ENCODE peak calls at places on chromosomes 4 and X, in eight cellular contexts. One of them, this sample, is unnamed.

GRCh38 chr4:78379991-78380739 is 171.4 kb upstream of the ANXA3 start:
- DNase-seq in LoVo: peak
- DNase-seq in GM13976: no peak
- DNase-seq in WERI-Rb-1: no peak
- DNase-seq in endothelial cell: no peak
- DNase-seq in left colon: peak
- DNase-seq in K562: no peak
- DNase-seq in A172: no peak
- DNase-seq in this sample: no peak

GRCh38 chr4:32161382-32161781 is 1441.2 kb downstream of the PCDH7 start:
- DNase-seq in left colon: no peak
- DNase-seq in K562: no peak
- DNase-seq in A172: peak
- DNase-seq in GM13976: no peak
- DNase-seq in endothelial cell: no peak
- DNase-seq in WERI-Rb-1: no peak
- DNase-seq in LoVo: no peak
- DNase-seq in this sample: no peak

GRCh38 chr4:108320066-108320465 is 151.3 kb upstream of the LEF1 start:
- DNase-seq in endothelial cell: no peak
- DNase-seq in GM13976: no peak
- DNase-seq in left colon: no peak
- DNase-seq in K562: no peak
- DNase-seq in A172: no peak
- DNase-seq in LoVo: no peak
- DNase-seq in WERI-Rb-1: no peak
- DNase-seq in this sample: no peak

GRCh38 chr4:188143731-188144130 is 4.5 kb downstream of the TRIML1 start:
- DNase-seq in WERI-Rb-1: no peak
- DNase-seq in left colon: no peak
- DNase-seq in endothelial cell: no peak
- DNase-seq in GM13976: no peak
- DNase-seq in LoVo: no peak
- DNase-seq in K562: no peak
- DNase-seq in A172: no peak
- DNase-seq in this sample: no peak

GRCh38 chrX:46554942-46555341 is 9.7 kb upstream of the ZNF674 start:
- DNase-seq in K562: no peak
- DNase-seq in left colon: no peak
- DNase-seq in GM13976: no peak
- DNase-seq in WERI-Rb-1: no peak
- DNase-seq in endothelial cell: no peak
- DNase-seq in LoVo: no peak
- DNase-seq in A172: no peak
- DNase-seq in this sample: no peak

GRCh38 chrX:107747596-107748161 is 27.9 kb downstream of the TSC22D3 start:
- DNase-seq in LoVo: peak
- DNase-seq in WERI-Rb-1: no peak
- DNase-seq in left colon: peak
- DNase-seq in endothelial cell: no peak
- DNase-seq in K562: no peak
- DNase-seq in GM13976: no peak
- DNase-seq in A172: no peak
- DNase-seq in this sample: no peak

GRCh38 chr4:95095352-95095974 is 337.7 kb downstream of the BMPR1B start:
- DNase-seq in LoVo: peak
- DNase-seq in K562: peak
- DNase-seq in endothelial cell: peak
- DNase-seq in left colon: no peak
- DNase-seq in A172: peak
- DNase-seq in WERI-Rb-1: peak
- DNase-seq in GM13976: no peak
- DNase-seq in this sample: peak

GRCh38 chrX:24955372-24955771 is 60.4 kb downstream of the ARX start:
- DNase-seq in WERI-Rb-1: no peak
- DNase-seq in GM13976: no peak
- DNase-seq in endothelial cell: no peak
- DNase-seq in K562: no peak
- DNase-seq in left colon: no peak
- DNase-seq in LoVo: no peak
- DNase-seq in A172: no peak
- DNase-seq in this sample: no peak

GRCh38 chr4:108881190-108881589 is 118.3 kb upstream of the ETNPPL start:
- DNase-seq in GM13976: no peak
- DNase-seq in A172: peak
- DNase-seq in endothelial cell: no peak
- DNase-seq in LoVo: no peak
- DNase-seq in left colon: no peak
- DNase-seq in WERI-Rb-1: no peak
- DNase-seq in K562: no peak
- DNase-seq in this sample: no peak

GRCh38 chrX:9320940-9321339 is 143.9 kb upstream of the TBL1X start:
- DNase-seq in A172: no peak
- DNase-seq in WERI-Rb-1: no peak
- DNase-seq in GM13976: no peak
- DNase-seq in K562: no peak
- DNase-seq in LoVo: no peak
- DNase-seq in left colon: no peak
- DNase-seq in endothelial cell: no peak
- DNase-seq in this sample: no peak

GRCh38 chrX:93673056-93673868 is at the start of gene NAP1L3:
- DNase-seq in A172: peak
- DNase-seq in endothelial cell: peak
- DNase-seq in GM13976: peak
- DNase-seq in left colon: peak
- DNase-seq in LoVo: no peak
- DNase-seq in K562: no peak
- DNase-seq in WERI-Rb-1: no peak
- DNase-seq in this sample: peak

GRCh38 chr4:39032218-39033085 is at the start of gene TMEM156:
- DNase-seq in LoVo: no peak
- DNase-seq in WERI-Rb-1: no peak
- DNase-seq in left colon: no peak
- DNase-seq in K562: peak
- DNase-seq in A172: peak
- DNase-seq in GM13976: peak
- DNase-seq in endothelial cell: no peak
- DNase-seq in this sample: no peak

GRCh38 chr4:142549726-142550463 is 296.2 kb downstream of the INPP4B start:
- DNase-seq in K562: no peak
- DNase-seq in left colon: no peak
- DNase-seq in WERI-Rb-1: no peak
- DNase-seq in A172: peak
- DNase-seq in LoVo: peak
- DNase-seq in endothelial cell: no peak
- DNase-seq in GM13976: no peak
- DNase-seq in this sample: no peak

GRCh38 chr4:53421791-53422190 is 44.4 kb downstream of the FIP1L1 start:
- DNase-seq in LoVo: no peak
- DNase-seq in endothelial cell: no peak
- DNase-seq in K562: no peak
- DNase-seq in left colon: no peak
- DNase-seq in A172: no peak
- DNase-seq in WERI-Rb-1: no peak
- DNase-seq in GM13976: no peak
- DNase-seq in this sample: no peak

GRCh38 chr4:16931336-16931735 is 32.9 kb upstream of the LDB2 start:
- DNase-seq in K562: no peak
- DNase-seq in endothelial cell: no peak
- DNase-seq in LoVo: no peak
- DNase-seq in left colon: no peak
- DNase-seq in GM13976: no peak
- DNase-seq in WERI-Rb-1: no peak
- DNase-seq in A172: no peak
- DNase-seq in this sample: no peak

GRCh38 chrX:12791253-12792228 is at the start of gene PRPS2:
- DNase-seq in K562: peak
- DNase-seq in left colon: peak
- DNase-seq in LoVo: peak
- DNase-seq in WERI-Rb-1: peak
- DNase-seq in GM13976: peak
- DNase-seq in endothelial cell: peak
- DNase-seq in A172: peak
- DNase-seq in this sample: peak

GRCh38 chr4:125985856-125986255 is 671.1 kb downstream of the FAT4 start:
- DNase-seq in WERI-Rb-1: no peak
- DNase-seq in endothelial cell: no peak
- DNase-seq in A172: peak
- DNase-seq in LoVo: no peak
- DNase-seq in K562: peak
- DNase-seq in left colon: no peak
- DNase-seq in GM13976: no peak
- DNase-seq in this sample: peak

GRCh38 chr4:25922812-25923369 is 8.9 kb downstream of the SMIM20 start:
- DNase-seq in K562: no peak
- DNase-seq in endothelial cell: no peak
- DNase-seq in left colon: no peak
- DNase-seq in A172: no peak
- DNase-seq in WERI-Rb-1: no peak
- DNase-seq in GM13976: no peak
- DNase-seq in LoVo: no peak
- DNase-seq in this sample: no peak

GRCh38 chrX:49664824-49665223 is 31.0 kb downstream of the PAGE1 start:
- DNase-seq in endothelial cell: no peak
- DNase-seq in WERI-Rb-1: no peak
- DNase-seq in A172: no peak
- DNase-seq in LoVo: no peak
- DNase-seq in left colon: no peak
- DNase-seq in K562: no peak
- DNase-seq in GM13976: no peak
- DNase-seq in this sample: no peak

GRCh38 chrX:952816-953215 is 259.6 kb downstream of the CRLF2 start:
- DNase-seq in endothelial cell: no peak
- DNase-seq in GM13976: no peak
- DNase-seq in K562: no peak
- DNase-seq in left colon: no peak
- DNase-seq in LoVo: no peak
- DNase-seq in WERI-Rb-1: no peak
- DNase-seq in A172: no peak
- DNase-seq in this sample: no peak

GRCh38 chrX:120308558-120308957 is 2.7 kb downstream of the TMEM255A start:
- DNase-seq in K562: no peak
- DNase-seq in WERI-Rb-1: peak
- DNase-seq in endothelial cell: peak
- DNase-seq in left colon: no peak
- DNase-seq in A172: no peak
- DNase-seq in LoVo: no peak
- DNase-seq in GM13976: no peak
- DNase-seq in this sample: no peak

GRCh38 chrX:52574416-52575275 is 57.8 kb upstream of the XAGE1B start:
- DNase-seq in WERI-Rb-1: peak
- DNase-seq in LoVo: peak
- DNase-seq in left colon: no peak
- DNase-seq in GM13976: peak
- DNase-seq in A172: peak
- DNase-seq in endothelial cell: peak
- DNase-seq in K562: peak
- DNase-seq in this sample: peak

GRCh38 chrX:10111364-10112148 is 45.2 kb upstream of the CLCN4 start:
- DNase-seq in left colon: peak
- DNase-seq in endothelial cell: no peak
- DNase-seq in K562: no peak
- DNase-seq in GM13976: peak
- DNase-seq in A172: no peak
- DNase-seq in WERI-Rb-1: no peak
- DNase-seq in LoVo: no peak
- DNase-seq in this sample: no peak

GRCh38 chr4:79574741-79575451 is 166.9 kb upstream of the GK2 start:
- DNase-seq in WERI-Rb-1: peak
- DNase-seq in left colon: no peak
- DNase-seq in LoVo: no peak
- DNase-seq in A172: no peak
- DNase-seq in K562: no peak
- DNase-seq in endothelial cell: no peak
- DNase-seq in GM13976: no peak
- DNase-seq in this sample: no peak

GRCh38 chr4:139950568-139950967 is 203.4 kb downstream of the MAML3 start:
- DNase-seq in LoVo: no peak
- DNase-seq in K562: no peak
- DNase-seq in left colon: no peak
- DNase-seq in endothelial cell: no peak
- DNase-seq in WERI-Rb-1: no peak
- DNase-seq in GM13976: peak
- DNase-seq in A172: no peak
- DNase-seq in this sample: no peak

GRCh38 chr4:184854673-184855072 is 28.9 kb upstream of the ACSL1 start:
- DNase-seq in K562: peak
- DNase-seq in endothelial cell: no peak
- DNase-seq in left colon: no peak
- DNase-seq in GM13976: peak
- DNase-seq in WERI-Rb-1: no peak
- DNase-seq in LoVo: no peak
- DNase-seq in A172: no peak
- DNase-seq in this sample: no peak

GRCh38 chr4:5884804-5885203 is 8.1 kb downstream of the CRMP1 start:
- DNase-seq in left colon: no peak
- DNase-seq in endothelial cell: no peak
- DNase-seq in LoVo: no peak
- DNase-seq in GM13976: no peak
- DNase-seq in WERI-Rb-1: no peak
- DNase-seq in A172: no peak
- DNase-seq in K562: no peak
- DNase-seq in this sample: no peak

GRCh38 chrX:38061335-38061734 is 55.0 kb downstream of the SYTL5 start:
- DNase-seq in left colon: no peak
- DNase-seq in GM13976: no peak
- DNase-seq in K562: no peak
- DNase-seq in LoVo: peak
- DNase-seq in WERI-Rb-1: no peak
- DNase-seq in A172: peak
- DNase-seq in endothelial cell: no peak
- DNase-seq in this sample: no peak

GRCh38 chr4:2402053-2402452 is 16.4 kb downstream of the ZFYVE28 start:
- DNase-seq in endothelial cell: no peak
- DNase-seq in A172: no peak
- DNase-seq in WERI-Rb-1: peak
- DNase-seq in LoVo: no peak
- DNase-seq in K562: peak
- DNase-seq in left colon: peak
- DNase-seq in GM13976: no peak
- DNase-seq in this sample: peak

GRCh38 chr4:144463236-144463635 is 182.7 kb upstream of the HHIP start:
- DNase-seq in left colon: no peak
- DNase-seq in K562: no peak
- DNase-seq in A172: no peak
- DNase-seq in WERI-Rb-1: no peak
- DNase-seq in LoVo: no peak
- DNase-seq in GM13976: no peak
- DNase-seq in endothelial cell: no peak
- DNase-seq in this sample: no peak

GRCh38 chr4:98945297-98945850 is 16.4 kb upstream of the EIF4E start:
- DNase-seq in left colon: no peak
- DNase-seq in WERI-Rb-1: no peak
- DNase-seq in GM13976: no peak
- DNase-seq in A172: no peak
- DNase-seq in endothelial cell: no peak
- DNase-seq in LoVo: no peak
- DNase-seq in K562: no peak
- DNase-seq in this sample: no peak

This sample was measured in BE2C.